ENCODE peak calls at places on chromosomes 16 and 17, in seven cellular contexts. O, J, K, C, Q, M and N are unnamed samples.

GRCh38 chr17:50045154-50045553 is 10.8 kb upstream of the ITGA3 start:
- DNase-seq in Q (no peak), K (no peak), J (no peak), M (no peak), O (peak), C (no peak), N (no peak)

GRCh38 chr16:87642491-87642890 is 40.2 kb downstream of the JPH3 start:
- DNase-seq in M (no peak), C (no peak), K (no peak), Q (no peak), J (no peak), O (no peak), N (no peak)

GRCh38 chr16:57092786-57093301 is 461 bp downstream of the CPNE2 start:
- DNase-seq in K (peak), O (peak), J (peak), M (peak), C (peak), Q (peak), N (no peak)

GRCh38 chr17:69672924-69673323 is 258.4 kb downstream of the MAP2K6 start:
- DNase-seq in O (peak), Q (peak), C (no peak), M (no peak), K (no peak), J (no peak), N (no peak)

GRCh38 chr16:57628008-57628781 is at the start of gene ADGRG1:
- DNase-seq in M (no peak), K (peak), J (peak), C (peak), O (peak), Q (peak), N (no peak)

GRCh38 chr17:70687421-70687820 is 518.1 kb downstream of the KCNJ2 start:
- DNase-seq in C (no peak), Q (peak), O (no peak), M (no peak), J (no peak), K (no peak), N (no peak)

GRCh38 chr16:55703003-55704001 is 47.5 kb downstream of the SLC6A2 start:
- DNase-seq in O (peak), C (no peak), K (peak), J (no peak), Q (peak), M (peak), N (peak)

GRCh38 chr16:74723224-74723623 is 22.6 kb upstream of the MLKL start:
- DNase-seq in C (no peak), Q (no peak), J (no peak), K (no peak), M (no peak), O (no peak), N (no peak)

GRCh38 chr16:4512473-4512872 is 26.1 kb downstream of the CDIP1 start:
- DNase-seq in C (peak), K (no peak), J (no peak), Q (no peak), M (no peak), O (no peak), N (no peak)

GRCh38 chr17:18039535-18040286 is 503 bp downstream of the GID4 start:
- DNase-seq in M (no peak), O (peak), C (peak), K (peak), J (no peak), Q (peak), N (no peak)

GRCh38 chr16:28010671-28011070 is 52.8 kb downstream of the GSG1L start:
- DNase-seq in C (no peak), M (no peak), K (no peak), J (no peak), O (no peak), Q (no peak), N (no peak)

GRCh38 chr17:29586676-29587469 is 2.6 kb downstream of the GIT1 start:
- DNase-seq in J (no peak), O (no peak), Q (no peak), C (no peak), K (no peak), M (no peak), N (no peak)